ENCODE peak calls at places on chromosomes 11 and 22, in nine cellular contexts. M is T-helper 2 cell; T is mammary epithelial cell; J is EH; V is kidney glomerular epithelial cell; G is astrocyte of the hippocampus; X is cardiac fibroblast; P is CD8-positive, alpha-beta memory T cell; Q is CD8-positive, alpha-beta T cell. O is an unnamed sample.
A peak's percentile ranks its signal among the peaks of the same experiment; 100 is the strongest.

GRCh38 chr11:12077535-12078280 is 32.7 kb upstream of the MICAL2 start:
- DNase-seq in G (no peak), T (peak; percentile 68), V (no peak), J (peak; percentile 65), X (no peak), Q (no peak), P (no peak), M (no peak), O (no peak)

GRCh38 chr11:123654566-123655081 is at the start of gene SCN3B:
- DNase-seq in G (peak; percentile 89), P (no peak), M (no peak), X (peak; percentile 62), J (peak; percentile 64), T (peak; percentile 67), Q (no peak), V (peak; percentile 45), O (peak; percentile 89)

GRCh38 chr11:124481365-124482323 is 36.1 kb upstream of the OR8B8 start:
- DNase-seq in P (no peak), J (peak; percentile 31), G (peak; percentile 46), T (peak; percentile 7), Q (no peak), X (peak; percentile 66), M (no peak), V (peak; percentile 68), O (peak; percentile 69)

GRCh38 chr11:15093432-15093831 is 20.0 kb downstream of the CALCB start:
- DNase-seq in X (no peak), P (no peak), V (no peak), J (no peak), Q (no peak), T (no peak), G (no peak), M (no peak), O (no peak)

GRCh38 chr22:43273902-43274484 is 69.2 kb downstream of the SCUBE1 start:
- DNase-seq in T (peak; percentile 41), X (peak; percentile 67), Q (peak; percentile 32), V (peak; percentile 21), J (peak; percentile 63), M (no peak), P (peak; percentile 55), G (peak; percentile 73), O (peak; percentile 84)

GRCh38 chr22:28151241-28151640 is 232.2 kb upstream of the PITPNB start:
- DNase-seq in V (no peak), J (no peak), P (no peak), Q (no peak), M (no peak), X (no peak), T (no peak), G (no peak), O (no peak)

GRCh38 chr11:24687748-24688147 is 190.9 kb downstream of the LUZP2 start:
- DNase-seq in T (no peak), M (no peak), J (no peak), Q (no peak), P (no peak), G (no peak), V (no peak), X (no peak), O (no peak)

GRCh38 chr22:46105494-46106278 is 44.6 kb upstream of the PPARA start:
- DNase-seq in T (peak; percentile 96), P (no peak), Q (no peak), V (peak; percentile 91), M (no peak), J (peak; percentile 91), G (peak; percentile 88), X (peak; percentile 74), O (no peak)

O was measured in H9.